ENCODE peak calls at places on chromosome 6, in nine cellular contexts. N is GM23338; S is B cell; L is effector memory CD4-positive, alpha-beta T cell; M is right cardiac atrium; O is iris pigment epithelial cell; T is activated effector memory CD4-positive, alpha-beta T cell treated with anti-CD3 and anti-CD28 coated beads, Interleukin-2, amount 50 U/mL, for 16 hours; A is NAMALWA; R is EL. K is an unnamed sample.

GRCh38 chr6:18835976-18836375 is 448.8 kb downstream of the RNF144B start:
- DNase-seq in N (no peak), S (no peak), L (no peak), M (no peak), O (no peak), T (no peak), A (no peak), R (peak), K (no peak)

GRCh38 chr6:74534485-74535211 is 671.2 kb downstream of the COL12A1 start:
- DNase-seq in N (no peak), S (no peak), L (no peak), M (no peak), O (peak), T (no peak), A (no peak), R (peak), K (no peak)

GRCh38 chr6:25918083-25918683 is 12.3 kb downstream of the SLC17A2 start:
- DNase-seq in N (no peak), S (no peak), L (no peak), M (no peak), O (no peak), T (peak), A (no peak), R (no peak), K (no peak)

GRCh38 chr6:107819976-107820551 is 4.0 kb downstream of the SCML4 start:
- DNase-seq in N (peak), S (no peak), L (peak), M (no peak), O (no peak), T (peak), A (no peak), R (peak), K (no peak)

GRCh38 chr6:4313044-4313686 is 177.8 kb upstream of the ECI2 start:
- DNase-seq in N (peak), S (no peak), L (no peak), M (peak), O (peak), T (no peak), A (peak), R (peak), K (no peak)

GRCh38 chr6:35019831-35020230 is 121.3 kb downstream of the TCP11 start:
- DNase-seq in N (no peak), S (no peak), L (no peak), M (no peak), O (no peak), T (no peak), A (no peak), R (no peak), K (no peak)

GRCh38 chr6:52992980-52993379 is 2.1 kb downstream of the GSTA4 start:
- DNase-seq in N (no peak), S (no peak), L (no peak), M (no peak), O (peak), T (no peak), A (no peak), R (peak), K (no peak)

GRCh38 chr6:159609813-159610212 is 83.2 kb downstream of the SOD2 start:
- DNase-seq in N (no peak), S (no peak), L (no peak), M (peak), O (no peak), T (no peak), A (no peak), R (no peak), K (no peak)

GRCh38 chr6:33456156-33456555 is 1.8 kb downstream of the ZBTB9 start:
- DNase-seq in N (no peak), S (no peak), L (no peak), M (no peak), O (no peak), T (no peak), A (no peak), R (no peak), K (no peak)

GRCh38 chr6:884570-884969 is 191.6 kb upstream of the EXOC2 start:
- DNase-seq in N (no peak), S (no peak), L (no peak), M (no peak), O (no peak), T (no peak), A (no peak), R (no peak), K (no peak)

GRCh38 chr6:106534564-106534982 is 94.7 kb downstream of the RTN4IP1 start:
- DNase-seq in N (no peak), S (no peak), L (no peak), M (no peak), O (no peak), T (peak), A (no peak), R (no peak), K (no peak)

GRCh38 chr6:33147807-33148666 is 44.2 kb downstream of the COL11A2 start:
- DNase-seq in N (peak), S (peak), L (no peak), M (no peak), O (peak), T (no peak), A (peak), R (peak), K (no peak)

K was measured in kidney.